ENCODE peak calls at places on chromosomes 13 and 19, in seven cellular contexts. Y is fibroblast of lung, U is IMR-90, Z is mesenchymal stem cell, D is neural progenitor cell, E is A549, S is PC-3. N is an unnamed sample.

GRCh38 chr13:21925720-21926119 is 254.8 kb downstream of the FGF9 start:
- DNase-seq in S (no peak), U (no peak), D (no peak), E (no peak), Z (no peak), Y (no peak), N (no peak)

GRCh38 chr19:56639217-56639616 is 3.7 kb upstream of the SMIM17 start:
- DNase-seq in S (peak), Z (peak), U (peak), D (peak), E (no peak), Y (peak), N (no peak)

GRCh38 chr13:44523176-44524017 is 52.7 kb downstream of the TSC22D1 start:
- DNase-seq in U (peak), S (peak), Z (peak), E (peak), D (no peak), Y (peak), N (peak)

GRCh38 chr19:14556662-14557188 is 15.1 kb downstream of the NDUFB7 start:
- DNase-seq in U (peak), D (peak), Y (peak), Z (peak), S (peak), E (peak), N (peak)

GRCh38 chr13:51804295-51805172 is 571 bp upstream of the DHRS12 start:
- DNase-seq in U (no peak), Z (no peak), S (no peak), D (no peak), E (no peak), Y (peak), N (no peak)

GRCh38 chr13:55219538-55219937 is 1921.2 kb upstream of the PRR20A start:
- DNase-seq in U (no peak), D (peak), Y (no peak), S (no peak), E (no peak), Z (no peak), N (no peak)

GRCh38 chr19:3073159-3073563 is 10.9 kb upstream of the TLE5 start:
- DNase-seq in U (peak), D (no peak), Y (peak), E (peak), S (no peak), Z (peak), N (peak)

GRCh38 chr19:56091751-56092546 is 29.1 kb downstream of the ZNF787 start:
- DNase-seq in Y (no peak), E (peak), U (no peak), S (no peak), D (no peak), Z (no peak), N (peak)

GRCh38 chr13:99691552-99691951 is 190.3 kb downstream of the TM9SF2 start:
- DNase-seq in U (no peak), E (no peak), Y (no peak), D (no peak), Z (no peak), S (no peak), N (no peak)

GRCh38 chr19:50803633-50804419 is 13.6 kb downstream of the ACP4 start:
- DNase-seq in S (peak), D (peak), Z (peak), Y (no peak), E (no peak), U (no peak), N (no peak)

GRCh38 chr19:50607388-50607787 is 32.3 kb downstream of the SYT3 start:
- DNase-seq in Y (no peak), U (no peak), D (no peak), S (no peak), Z (no peak), E (no peak), N (no peak)

GRCh38 chr13:23767806-23768205 is 121.4 kb downstream of the MIPEP start:
- DNase-seq in S (no peak), U (no peak), D (no peak), Z (no peak), Y (no peak), E (no peak), N (no peak)

GRCh38 chr13:74017301-74018092 is 116.7 kb downstream of the KLF12 start:
- DNase-seq in Y (no peak), S (no peak), U (no peak), D (no peak), Z (no peak), E (no peak), N (no peak)

GRCh38 chr19:47094557-47095517 is 18.7 kb downstream of the ZC3H4 start:
- DNase-seq in E (no peak), S (no peak), Y (no peak), Z (no peak), U (no peak), D (no peak), N (no peak)

GRCh38 chr19:47110521-47111080 is 3.0 kb downstream of the ZC3H4 start:
- DNase-seq in Z (no peak), U (no peak), D (peak), Y (no peak), E (no peak), S (peak), N (peak)

GRCh38 chr19:51327066-51327985 is 14.6 kb downstream of the VSIG10L start:
- DNase-seq in Y (peak), Z (peak), D (peak), E (peak), S (peak), U (peak), N (peak)

GRCh38 chr13:32323912-32324311 is 8.6 kb downstream of the BRCA2 start:
- DNase-seq in E (no peak), Y (peak), U (peak), S (peak), Z (peak), D (no peak), N (peak)

GRCh38 chr19:4371209-4371897 is 28.0 kb downstream of the MPND start:
- DNase-seq in S (no peak), Y (no peak), U (no peak), Z (no peak), E (no peak), D (no peak), N (no peak)

GRCh38 chr13:46050771-46051170 is 1.8 kb downstream of the ZC3H13 start:
- DNase-seq in E (no peak), Z (no peak), Y (no peak), U (no peak), S (no peak), D (no peak), N (no peak)
- H3K4me2 ChIP-seq in E (peak), Z (no peak), Y (peak), U (peak), S (peak), D (peak), N (peak)

GRCh38 chr13:113184568-113185440 is 23.7 kb downstream of the PCID2 start:
- DNase-seq in Y (no peak), U (no peak), D (no peak), Z (no peak), E (no peak), S (no peak), N (no peak)

GRCh38 chr13:113183450-113184129 is 24.9 kb downstream of the PCID2 start:
- DNase-seq in E (peak), D (no peak), Y (no peak), U (no peak), S (no peak), Z (peak), N (no peak)

GRCh38 chr13:113186061-113186900 is 22.2 kb downstream of the PCID2 start:
- DNase-seq in Y (no peak), U (no peak), Z (no peak), E (no peak), D (no peak), S (no peak), N (no peak)

GRCh38 chr13:113187905-113188595 is 20.4 kb downstream of the PCID2 start:
- DNase-seq in E (no peak), Y (peak), D (no peak), U (peak), S (no peak), Z (peak), N (no peak)

GRCh38 chr13:113187263-113187669 is 21.2 kb downstream of the PCID2 start:
- DNase-seq in Y (peak), U (peak), Z (peak), S (peak), E (peak), D (no peak), N (peak)
- H3K27ac ChIP-seq in Y (peak), U (peak), Z (peak), S (peak), E (peak), D (no peak), N (peak)

DNA sequence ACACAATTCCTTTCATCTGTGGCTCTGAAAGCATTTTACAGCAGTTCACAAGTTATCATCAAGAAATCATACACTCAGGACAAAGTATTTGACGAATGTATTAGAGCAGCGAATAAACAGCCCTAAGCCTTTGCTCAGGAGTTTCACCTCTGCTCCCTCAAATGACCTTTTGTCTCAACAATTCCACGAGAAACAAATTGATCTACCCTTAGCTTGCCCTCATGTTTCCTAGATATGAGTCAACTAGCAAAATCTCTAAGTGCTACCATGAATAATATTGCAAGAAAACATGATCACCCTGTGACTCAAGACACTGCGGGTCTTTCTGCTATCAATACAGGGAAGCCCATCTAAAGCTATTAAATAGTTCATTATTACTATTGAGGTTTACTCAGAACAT is 396.1 kb downstream of the EFNB2 start:
- DNase-seq in Y (peak), E (no peak), Z (peak), S (no peak), U (peak), D (no peak), N (no peak)
- H3K4me2 ChIP-seq in Y (no peak), E (no peak), Z (no peak), S (no peak), U (no peak), D (no peak), N (no peak)

DNA sequence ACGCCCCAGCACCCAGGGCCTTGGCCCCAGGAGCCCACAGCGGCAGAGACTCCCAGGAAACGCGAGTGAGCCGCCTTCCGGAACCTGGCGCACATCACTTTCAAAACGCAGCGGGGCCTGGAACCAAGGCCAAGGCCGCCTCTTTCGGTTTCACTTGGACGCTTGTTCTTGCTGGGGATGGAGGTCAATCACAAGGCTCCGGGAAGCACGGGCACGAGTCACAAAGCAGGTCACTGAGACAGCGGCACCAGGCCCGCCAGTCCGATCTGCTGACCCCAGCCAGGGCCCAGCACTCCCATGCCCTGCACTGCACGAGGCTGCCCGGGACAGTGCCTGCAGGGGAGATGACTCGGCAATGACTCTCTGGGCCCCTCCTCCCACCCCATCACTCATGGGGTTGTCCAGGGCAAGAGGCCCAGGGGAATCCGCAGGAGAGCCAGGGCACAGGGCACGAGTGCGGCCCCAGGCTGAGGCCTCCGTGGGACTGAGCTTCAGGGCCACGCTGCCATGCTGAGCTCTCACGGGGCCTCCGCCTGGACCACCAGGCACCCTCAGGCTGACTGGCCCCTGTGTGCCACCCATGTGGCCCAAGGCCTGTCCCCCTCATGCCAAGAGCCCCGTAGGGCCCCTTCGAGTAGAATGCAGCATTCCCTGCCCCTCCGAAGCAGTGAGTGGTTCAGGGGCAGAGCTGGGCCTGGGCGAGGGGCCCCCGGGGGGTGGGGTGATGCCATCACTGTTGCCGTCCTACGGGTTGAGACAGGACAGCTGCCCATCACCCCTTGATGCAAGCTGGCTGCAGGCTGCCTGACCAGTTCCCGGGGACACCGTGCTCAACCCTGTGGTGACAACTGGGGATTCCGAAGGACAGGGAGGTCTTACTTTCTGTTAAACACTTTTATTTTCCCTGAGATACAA is 4.9 kb downstream of the SBNO2 start:
- DNase-seq in Y (peak), E (peak), U (peak), D (no peak), S (peak), Z (peak), N (peak)
- H3K27ac ChIP-seq in Y (peak), E (peak), U (peak), D (no peak), S (peak), Z (peak), N (peak)

DNA sequence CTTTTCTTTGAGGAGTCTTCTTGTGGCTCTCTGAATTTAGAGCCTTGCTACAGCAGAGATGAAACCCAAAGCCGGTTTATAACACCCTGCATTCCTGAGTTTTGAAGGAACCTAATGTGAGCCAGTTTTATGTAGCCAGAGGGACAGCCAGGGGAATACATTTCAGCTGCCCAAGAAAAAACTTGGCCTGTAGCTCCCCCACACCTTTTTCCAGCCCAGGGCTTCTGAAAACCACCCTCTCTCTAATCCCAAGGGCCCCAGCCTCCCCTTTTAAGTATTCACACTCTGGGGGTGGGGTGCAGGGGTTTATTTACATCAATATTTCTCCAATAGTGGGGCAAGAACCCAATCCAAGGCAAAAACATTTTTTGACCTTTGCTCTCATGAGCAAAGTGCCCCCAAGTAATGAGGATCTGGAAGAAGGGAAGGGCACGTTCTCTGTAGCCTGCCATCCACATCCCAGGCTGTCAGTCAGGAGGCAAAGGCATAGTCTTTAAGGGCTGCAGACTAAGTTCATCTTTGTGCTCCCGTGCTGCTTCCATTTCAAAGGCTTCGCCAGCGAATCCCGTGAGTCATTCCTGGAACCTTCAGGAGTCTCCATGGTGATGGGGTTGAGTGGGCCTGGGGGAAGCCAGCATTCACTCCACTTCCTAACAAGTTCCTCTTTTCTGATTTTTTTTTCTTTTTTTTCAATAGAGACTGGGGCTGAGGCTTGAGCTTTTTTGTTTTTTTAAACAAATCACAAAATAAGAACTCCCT is 33.2 kb upstream of the MEDAG start:
- DNase-seq in Y (peak), E (no peak), S (no peak), Z (peak), D (peak), U (peak), N (peak)
- H3K4me2 ChIP-seq in Y (peak), E (no peak), S (no peak), Z (no peak), D (peak), U (peak), N (no peak)

GRCh38 chr13:100892981-100893380 is 218.4 kb upstream of the TMTC4 start:
- DNase-seq in D (no peak), E (no peak), Z (no peak), S (no peak), Y (no peak), U (no peak), N (no peak)
- H3K27ac ChIP-seq in D (no peak), E (no peak), Z (no peak), S (no peak), Y (no peak), U (no peak), N (no peak)

DNA sequence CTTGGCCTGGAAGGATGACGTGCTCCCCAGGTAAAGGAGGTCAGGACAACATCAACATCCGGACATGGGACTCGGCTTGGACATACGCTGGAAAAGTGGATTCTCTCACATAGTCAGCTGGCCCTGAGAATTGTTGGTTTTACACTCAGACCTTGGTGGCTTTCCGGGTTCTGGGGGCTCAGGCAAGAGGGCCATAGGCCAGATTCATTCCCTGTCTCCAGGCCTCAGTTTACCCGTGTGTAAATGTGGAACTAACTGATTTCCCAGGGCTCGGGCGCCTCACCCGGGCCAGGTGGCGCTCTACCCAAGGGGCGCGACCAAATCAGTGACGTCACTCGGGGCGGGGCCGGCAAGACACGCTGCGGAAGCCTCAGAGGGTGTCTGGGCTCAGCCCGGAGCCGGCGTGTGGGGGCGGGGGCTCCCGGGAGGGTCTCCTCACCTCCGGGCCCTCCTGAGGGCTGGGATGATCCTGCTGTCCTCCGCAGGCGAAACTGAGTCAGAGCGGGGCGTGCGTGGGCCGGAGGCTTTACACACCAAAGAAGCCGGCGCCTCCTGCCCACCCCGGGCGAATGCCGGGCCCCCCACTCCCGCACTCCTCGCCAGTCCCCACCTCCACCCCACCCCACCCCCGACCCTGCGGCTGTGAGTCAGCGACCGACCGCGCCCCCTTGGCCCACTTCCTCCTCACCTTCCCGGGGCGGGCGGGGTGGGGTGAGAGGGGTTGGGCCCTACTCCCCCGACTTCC is 861 bp upstream of the VASP start:
- DNase-seq in Z (peak), E (peak), Y (peak), S (peak), U (peak), D (peak), N (peak)
- H3K4me2 ChIP-seq in Z (peak), E (peak), Y (peak), S (peak), U (peak), D (peak), N (peak)

N was measured in mammary epithelial cell.